ENCODE peak calls at places on chromosome 13, in five cellular contexts. N is uterus, T is AG09309, S is aorta, O is HAP-1. K is an unnamed sample.

GRCh38 chr13:95553614-95554385 is 1.3 kb downstream of the CLDN10 start:
- DNase-seq in S (no peak), N (no peak), T (no peak), O (no peak), K (no peak)

GRCh38 chr13:113625965-113626661 is 31.9 kb downstream of the ATP4B start:
- DNase-seq in S (peak), T (peak), N (no peak), O (no peak), K (no peak)

GRCh38 chr13:100517135-100517534 is 71.5 kb downstream of the GGACT start:
- DNase-seq in S (no peak), O (no peak), N (no peak), T (no peak), K (no peak)

GRCh38 chr13:41658057-41658642 is 200.8 kb downstream of the RGCC start:
- DNase-seq in N (no peak), O (no peak), S (no peak), T (peak), K (no peak)

GRCh38 chr13:59906413-59907027 is 257.2 kb downstream of the DIAPH3 start:
- DNase-seq in O (peak), N (no peak), T (peak), S (no peak), K (no peak)

GRCh38 chr13:98632971-98633370 is 56.1 kb upstream of the STK24 start:
- DNase-seq in T (no peak), N (no peak), S (no peak), O (no peak), K (no peak)

GRCh38 chr13:43767351-43767901 is 19.3 kb downstream of the ENOX1 start:
- DNase-seq in N (peak), T (no peak), S (no peak), O (no peak), K (no peak)

GRCh38 chr13:70311175-70311574 is 202.9 kb upstream of the KLHL1 start:
- DNase-seq in N (no peak), O (no peak), S (no peak), T (no peak), K (no peak)

GRCh38 chr13:24381539-24382265 is 72.3 kb downstream of the C1QTNF9 start:
- DNase-seq in S (no peak), T (no peak), O (no peak), N (no peak), K (no peak)

GRCh38 chr13:113057084-113057483 is 48.5 kb upstream of the F7 start:
- DNase-seq in S (peak), T (no peak), O (no peak), N (no peak), K (no peak)

GRCh38 chr13:85520445-85520844 is 278.8 kb downstream of the SLITRK6 start:
- DNase-seq in S (no peak), T (no peak), O (no peak), N (no peak), K (no peak)

GRCh38 chr13:73388586-73388985 is 329.8 kb downstream of the KLF5 start:
- DNase-seq in S (no peak), T (no peak), N (no peak), O (no peak), K (no peak)

GRCh38 chr13:24184265-24184841 is 23.8 kb downstream of the SPATA13 start:
- DNase-seq in N (no peak), T (no peak), S (no peak), O (no peak), K (no peak)

GRCh38 chr13:28705734-28706133 is 13.0 kb downstream of the SLC46A3 start:
- DNase-seq in N (no peak), S (no peak), O (no peak), T (peak), K (no peak)

GRCh38 chr13:45412274-45413049 is 5.7 kb downstream of the SLC25A30 start:
- DNase-seq in T (no peak), N (no peak), O (no peak), S (no peak), K (no peak)

GRCh38 chr13:71171740-71172139 is 695.3 kb downstream of the DACH1 start:
- DNase-seq in N (no peak), S (no peak), T (no peak), O (no peak), K (no peak)

GRCh38 chr13:30908416-30908980 is 2.4 kb downstream of the MEDAG start:
- DNase-seq in S (no peak), T (no peak), O (no peak), N (peak), K (no peak)

GRCh38 chr13:97018029-97018819 is 23.9 kb upstream of the OXGR1 start:
- DNase-seq in T (peak), S (no peak), O (peak), N (no peak), K (no peak)

GRCh38 chr13:80096383-80096782 is 244.5 kb downstream of the SPRY2 start:
- DNase-seq in O (no peak), N (no peak), T (no peak), S (no peak), K (no peak)

GRCh38 chr13:90352763-90353162 is 994.7 kb upstream of the MIR17HG start:
- DNase-seq in O (no peak), S (no peak), N (no peak), T (no peak), K (no peak)

GRCh38 chr13:97205971-97206370 is 16.2 kb upstream of the MBNL2 start:
- DNase-seq in T (no peak), O (no peak), N (no peak), S (no peak), K (no peak)

GRCh38 chr13:26759156-26759906 is 1.3 kb downstream of the GPR12 start:
- DNase-seq in O (no peak), S (no peak), N (no peak), T (no peak), K (no peak)
- H3K4me3 ChIP-seq in O (no peak), S (peak), N (no peak), T (no peak), K (peak)

GRCh38 chr13:27007166-27007565 is 164.4 kb downstream of the USP12 start:
- DNase-seq in T (no peak), S (no peak), O (no peak), N (no peak), K (no peak)
- H3K4me3 ChIP-seq in T (peak), S (no peak), O (no peak), N (no peak), K (no peak)

DNA sequence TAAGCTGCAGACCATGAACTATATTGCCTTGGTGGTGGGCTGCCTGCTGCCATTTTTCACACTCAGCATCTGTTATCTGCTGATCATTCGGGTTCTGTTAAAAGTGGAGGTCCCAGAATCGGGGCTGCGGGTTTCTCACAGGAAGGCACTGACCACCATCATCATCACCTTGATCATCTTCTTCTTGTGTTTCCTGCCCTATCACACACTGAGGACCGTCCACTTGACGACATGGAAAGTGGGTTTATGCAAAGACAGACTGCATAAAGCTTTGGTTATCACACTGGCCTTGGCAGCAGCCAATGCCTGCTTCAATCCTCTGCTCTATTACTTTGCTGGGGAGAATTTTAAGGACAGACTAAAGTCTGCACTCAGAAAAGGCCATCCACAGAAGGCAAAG is 53.7 kb downstream of the CYSLTR2 start:
- DNase-seq in T (no peak), O (no peak), S (no peak), N (no peak), K (no peak)
- H3K4me3 ChIP-seq in T (no peak), O (no peak), S (no peak), N (no peak), K (no peak)

GRCh38 chr13:92806215-92806614 is 420.4 kb upstream of the GPC6 start:
- DNase-seq in T (no peak), N (no peak), S (no peak), O (no peak), K (no peak)
- H3K4me3 ChIP-seq in T (no peak), N (peak), S (peak), O (no peak), K (peak)

DNA sequence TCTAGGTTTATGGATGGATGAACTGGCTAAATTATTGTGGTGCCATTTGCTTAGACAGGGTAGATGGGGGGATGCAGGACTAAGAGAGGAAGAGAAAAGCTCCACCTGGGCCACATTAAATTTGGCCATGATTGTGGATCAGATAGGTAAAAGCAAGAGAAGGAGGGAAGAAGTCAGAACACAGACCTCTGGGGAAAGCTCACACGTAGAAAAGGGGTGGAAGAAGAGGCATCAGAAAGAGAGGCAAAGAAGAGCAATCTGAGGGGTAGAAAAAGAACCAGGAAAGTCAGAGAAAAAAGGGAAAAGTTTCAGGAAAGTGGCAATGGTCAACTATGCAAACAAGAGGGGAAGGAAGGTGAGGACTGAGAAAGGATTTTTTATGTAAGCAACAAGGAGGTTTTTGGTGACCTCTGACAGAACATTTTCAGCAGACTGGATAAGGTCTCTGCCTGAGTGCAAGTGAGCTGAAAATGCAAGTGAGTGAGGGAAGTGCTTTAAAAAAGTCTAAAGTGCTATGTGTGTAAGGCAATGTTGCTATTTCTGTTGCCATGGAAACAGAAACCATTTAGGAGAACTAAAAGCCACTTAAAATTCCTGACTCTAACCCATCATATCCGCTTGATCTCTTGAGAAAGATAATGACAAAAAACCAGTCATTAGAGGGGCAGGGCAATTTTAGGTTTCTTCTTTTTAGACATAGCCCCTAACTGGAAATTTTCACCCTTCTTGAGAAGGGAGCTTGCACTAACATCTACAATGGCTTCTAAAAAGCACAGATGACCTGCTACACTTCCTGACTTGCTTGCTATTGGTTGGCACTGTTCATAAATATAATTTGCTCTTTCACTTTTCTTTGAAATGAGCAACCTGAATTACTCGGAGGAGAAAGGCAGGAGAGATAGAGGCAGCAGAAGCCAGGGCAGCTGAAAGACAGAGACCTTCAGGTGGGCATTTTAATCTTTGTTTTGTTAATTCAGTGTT is at the start of gene CYSLTR2:
- DNase-seq in N (no peak), T (no peak), O (no peak), S (no peak), K (no peak)
- H3K4me3 ChIP-seq in N (no peak), T (no peak), O (no peak), S (no peak), K (peak)

GRCh38 chr13:21531475-21531874 is 72.4 kb upstream of the ZDHHC20 start:
- DNase-seq in T (no peak), O (no peak), S (no peak), N (no peak), K (no peak)
- H3K4me3 ChIP-seq in T (no peak), O (no peak), S (no peak), N (no peak), K (no peak)

GRCh38 chr13:110367620-110368019 is 60.5 kb downstream of the COL4A2 start:
- DNase-seq in S (no peak), T (no peak), O (no peak), N (no peak), K (no peak)
- H3K4me3 ChIP-seq in S (no peak), T (no peak), O (no peak), N (no peak), K (no peak)

GRCh38 chr13:109160357-109160756 is 530.9 kb downstream of the MYO16 start:
- DNase-seq in N (no peak), O (no peak), S (no peak), T (no peak), K (no peak)

GRCh38 chr13:109163052-109163413 is 533.6 kb downstream of the MYO16 start:
- DNase-seq in T (no peak), N (no peak), S (no peak), O (no peak), K (no peak)

GRCh38 chr13:109159650-109160309 is 530.4 kb downstream of the MYO16 start:
- DNase-seq in O (no peak), N (no peak), S (no peak), T (no peak), K (no peak)

GRCh38 chr13:109160887-109161669 is 531.7 kb downstream of the MYO16 start:
- DNase-seq in O (no peak), N (no peak), S (no peak), T (no peak), K (no peak)

DNA sequence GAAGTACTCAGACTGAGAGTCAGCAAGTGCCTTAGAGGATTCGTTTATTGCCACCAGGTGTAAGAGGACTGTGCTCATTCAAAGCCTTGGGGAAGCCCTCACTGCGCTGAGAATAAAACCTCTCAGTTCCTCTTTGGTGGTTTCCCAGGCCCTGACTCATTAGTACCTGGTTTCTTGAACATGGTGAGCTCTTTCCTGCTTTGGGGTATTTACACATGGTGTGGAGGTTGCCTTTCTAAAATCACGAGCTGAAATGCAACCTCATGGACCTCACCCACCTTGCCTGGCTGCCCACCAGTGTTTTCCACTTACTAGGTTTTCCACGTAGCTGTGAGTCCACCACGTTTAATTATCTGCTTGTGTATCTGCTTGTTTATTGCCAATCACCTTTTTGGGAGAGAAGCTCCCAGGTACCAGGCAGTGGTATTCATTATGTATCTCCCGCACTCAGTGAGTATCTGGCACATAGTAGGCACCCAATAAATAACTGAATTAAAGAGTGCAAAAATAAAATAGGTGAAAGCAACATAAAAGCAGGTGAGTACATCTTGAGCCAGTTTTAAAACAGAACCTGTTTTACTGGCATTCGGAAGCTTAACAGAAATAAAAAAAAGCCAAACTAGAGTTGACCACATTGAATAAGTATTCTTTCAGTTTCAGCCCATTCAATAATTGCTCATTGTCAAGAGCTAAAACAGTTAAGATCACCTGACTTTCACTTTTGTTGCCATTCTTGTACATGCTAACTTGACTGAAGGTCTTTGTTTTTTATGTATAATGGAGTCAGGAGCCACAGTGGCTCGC is 533.0 kb downstream of the MYO16 start:
- DNase-seq in S (no peak), T (no peak), O (no peak), N (no peak), K (no peak)
- H3K4me3 ChIP-seq in S (no peak), T (no peak), O (no peak), N (no peak), K (no peak)

GRCh38 chr13:110309661-110310524 is 2.8 kb downstream of the COL4A2 start:
- DNase-seq in T (no peak), S (no peak), N (no peak), O (no peak), K (no peak)
- H3K4me3 ChIP-seq in T (no peak), S (peak), N (peak), O (no peak), K (no peak)